ENCODE peak calls at places on chromosomes 7 and 10, in five cellular contexts. B is right lobe of liver, M is cardiac fibroblast, Z is NCI-H446 treated with DMSO at 0.1 percent for 48 hours, H is stomach. C is an unnamed sample.

GRCh38 chr10:1372212-1372611 is 316.0 kb downstream of the WDR37 start:
- DNase-seq in H (no peak), Z (no peak), M (no peak), B (no peak), C (no peak)

GRCh38 chr10:99672884-99673283 is 13.6 kb downstream of the ENTPD7 start:
- DNase-seq in M (no peak), Z (no peak), H (no peak), B (no peak), C (no peak)

GRCh38 chr7:96949766-96950165 is 55.6 kb upstream of the DLX6 start:
- DNase-seq in Z (no peak), B (no peak), H (no peak), M (no peak), C (no peak)

GRCh38 chr7:116952640-116953371 is 495 bp upstream of the ST7 start:
- DNase-seq in Z (peak), H (peak), B (peak), M (peak), C (peak)

GRCh38 chr7:608361-608760 is 88.7 kb upstream of the PDGFA start:
- DNase-seq in M (no peak), B (no peak), H (no peak), Z (no peak), C (no peak)

GRCh38 chr10:79292789-79293746 is 54.2 kb upstream of the PPIF start:
- DNase-seq in H (peak), M (peak), B (no peak), Z (no peak), C (no peak)

GRCh38 chr7:40583653-40584424 is 449.0 kb downstream of the SUGCT start:
- DNase-seq in H (no peak), B (no peak), M (no peak), Z (no peak), C (no peak)

GRCh38 chr10:109922976-109923921 is at the start of gene XPNPEP1:
- DNase-seq in H (peak), B (peak), Z (peak), M (peak), C (peak)

GRCh38 chr10:78899996-78900714 is 168.6 kb upstream of the ZMIZ1 start:
- DNase-seq in M (peak), H (no peak), B (no peak), Z (no peak), C (no peak)

GRCh38 chr10:110568055-110568735 is 700 bp downstream of the SMC3 start:
- DNase-seq in M (peak), B (no peak), H (peak), Z (no peak), C (peak)

GRCh38 chr10:29026802-29027201 is 262.1 kb upstream of the LYZL1 start:
- DNase-seq in Z (no peak), H (no peak), B (no peak), M (no peak), C (no peak)

GRCh38 chr7:20651960-20652544 is 36.6 kb downstream of the ABCB5 start:
- DNase-seq in B (no peak), M (peak), Z (no peak), H (no peak), C (no peak)

GRCh38 chr7:33757563-33758165 is 147.7 kb upstream of the BMPER start:
- DNase-seq in M (peak), B (no peak), H (peak), Z (peak), C (no peak)

GRCh38 chr7:7843240-7843639 is 124.8 kb upstream of the RPA3 start:
- DNase-seq in B (no peak), H (no peak), Z (no peak), M (no peak), C (no peak)

GRCh38 chr10:93861825-93862224 is 32.0 kb upstream of the SLC35G1 start:
- DNase-seq in M (no peak), B (no peak), Z (no peak), H (no peak), C (no peak)

GRCh38 chr10:132708441-132708840 is 77.5 kb downstream of the NKX6-2 start:
- DNase-seq in M (no peak), H (no peak), B (peak), Z (no peak), C (peak)

GRCh38 chr10:99345350-99345749 is 16.2 kb downstream of the CNNM1 start:
- DNase-seq in M (peak), B (no peak), H (no peak), Z (no peak), C (no peak)

GRCh38 chr10:33094263-33095051 is 136.4 kb upstream of the ITGB1 start:
- DNase-seq in H (no peak), M (no peak), B (no peak), Z (no peak), C (no peak)